ENCODE peak calls at places on chromosomes 12 and 14, in nine cellular contexts. One of them, this sample, is unnamed.

GRCh38 chr12:127245437-127245836 is 1021.5 kb upstream of the TMEM132C start:
- DNase-seq in omental fat pad: no peak
- DNase-seq in foreskin fibroblast: peak; percentile 87
- DNase-seq in posterior vena cava: no peak
- DNase-seq in fibroblast of mammary gland: peak; percentile 87
- DNase-seq in IMR-90: peak; percentile 59
- DNase-seq in stimulated activated CD8-positive, alpha-beta memory T cell treated with anti-CD3 and anti-CD28 coated beads, Interleukin-12 subunit alpha, Interleukin-12 subunit beta, amount 100 ng/mL, for 4 hours: no peak
- DNase-seq in LHCN-M2: peak; percentile 76
- DNase-seq in left ventricle myocardium inferior: no peak
- DNase-seq in this sample: no peak

GRCh38 chr12:58500399-58500798 is 419.9 kb downstream of the LRIG3 start:
- DNase-seq in omental fat pad: no peak
- DNase-seq in foreskin fibroblast: no peak
- DNase-seq in posterior vena cava: no peak
- DNase-seq in fibroblast of mammary gland: peak; percentile 45
- DNase-seq in IMR-90: peak; percentile 61
- DNase-seq in stimulated activated CD8-positive, alpha-beta memory T cell treated with anti-CD3 and anti-CD28 coated beads, Interleukin-12 subunit alpha, Interleukin-12 subunit beta, amount 100 ng/mL, for 4 hours: no peak
- DNase-seq in LHCN-M2: no peak
- DNase-seq in left ventricle myocardium inferior: no peak
- DNase-seq in this sample: no peak

GRCh38 chr12:108657130-108657745 is 23.5 kb upstream of the SELPLG start:
- DNase-seq in omental fat pad: no peak
- DNase-seq in foreskin fibroblast: no peak
- DNase-seq in posterior vena cava: no peak
- DNase-seq in fibroblast of mammary gland: no peak
- DNase-seq in IMR-90: no peak
- DNase-seq in stimulated activated CD8-positive, alpha-beta memory T cell treated with anti-CD3 and anti-CD28 coated beads, Interleukin-12 subunit alpha, Interleukin-12 subunit beta, amount 100 ng/mL, for 4 hours: no peak
- DNase-seq in LHCN-M2: no peak
- DNase-seq in left ventricle myocardium inferior: no peak
- DNase-seq in this sample: no peak

GRCh38 chr12:82124711-82125110 is 233.5 kb downstream of the CCDC59 start:
- DNase-seq in omental fat pad: no peak
- DNase-seq in foreskin fibroblast: peak; percentile 0
- DNase-seq in posterior vena cava: no peak
- DNase-seq in fibroblast of mammary gland: peak; percentile 74
- DNase-seq in IMR-90: no peak
- DNase-seq in stimulated activated CD8-positive, alpha-beta memory T cell treated with anti-CD3 and anti-CD28 coated beads, Interleukin-12 subunit alpha, Interleukin-12 subunit beta, amount 100 ng/mL, for 4 hours: no peak
- DNase-seq in LHCN-M2: peak; percentile 2
- DNase-seq in left ventricle myocardium inferior: no peak
- DNase-seq in this sample: no peak

GRCh38 chr12:48022676-48023385 is 18.6 kb upstream of the COL2A1 start:
- DNase-seq in omental fat pad: no peak
- DNase-seq in foreskin fibroblast: no peak
- DNase-seq in posterior vena cava: no peak
- DNase-seq in fibroblast of mammary gland: no peak
- DNase-seq in IMR-90: no peak
- DNase-seq in stimulated activated CD8-positive, alpha-beta memory T cell treated with anti-CD3 and anti-CD28 coated beads, Interleukin-12 subunit alpha, Interleukin-12 subunit beta, amount 100 ng/mL, for 4 hours: no peak
- DNase-seq in LHCN-M2: no peak
- DNase-seq in left ventricle myocardium inferior: no peak
- DNase-seq in this sample: no peak

GRCh38 chr14:33282811-33283210 is 344.1 kb downstream of the NPAS3 start:
- DNase-seq in omental fat pad: no peak
- DNase-seq in foreskin fibroblast: no peak
- DNase-seq in posterior vena cava: no peak
- DNase-seq in fibroblast of mammary gland: peak; percentile 41
- DNase-seq in IMR-90: no peak
- DNase-seq in stimulated activated CD8-positive, alpha-beta memory T cell treated with anti-CD3 and anti-CD28 coated beads, Interleukin-12 subunit alpha, Interleukin-12 subunit beta, amount 100 ng/mL, for 4 hours: no peak
- DNase-seq in LHCN-M2: no peak
- DNase-seq in left ventricle myocardium inferior: no peak
- DNase-seq in this sample: no peak

GRCh38 chr12:108302034-108302433 is 37.1 kb downstream of the CMKLR1 start:
- DNase-seq in omental fat pad: no peak
- DNase-seq in foreskin fibroblast: no peak
- DNase-seq in posterior vena cava: peak; percentile 34
- DNase-seq in fibroblast of mammary gland: no peak
- DNase-seq in IMR-90: no peak
- DNase-seq in stimulated activated CD8-positive, alpha-beta memory T cell treated with anti-CD3 and anti-CD28 coated beads, Interleukin-12 subunit alpha, Interleukin-12 subunit beta, amount 100 ng/mL, for 4 hours: no peak
- DNase-seq in LHCN-M2: no peak
- DNase-seq in left ventricle myocardium inferior: no peak
- DNase-seq in this sample: no peak

GRCh38 chr12:53005215-53005985 is 856 bp upstream of the EIF4B start:
- DNase-seq in omental fat pad: no peak
- DNase-seq in foreskin fibroblast: no peak
- DNase-seq in posterior vena cava: peak; percentile 80
- DNase-seq in fibroblast of mammary gland: no peak
- DNase-seq in IMR-90: no peak
- DNase-seq in stimulated activated CD8-positive, alpha-beta memory T cell treated with anti-CD3 and anti-CD28 coated beads, Interleukin-12 subunit alpha, Interleukin-12 subunit beta, amount 100 ng/mL, for 4 hours: no peak
- DNase-seq in LHCN-M2: no peak
- DNase-seq in left ventricle myocardium inferior: peak; percentile 16
- DNase-seq in this sample: no peak

GRCh38 chr12:53380797-53381738 is 1.1 kb downstream of the SP1 start:
- DNase-seq in omental fat pad: no peak
- DNase-seq in foreskin fibroblast: peak; percentile 45
- DNase-seq in posterior vena cava: no peak
- DNase-seq in fibroblast of mammary gland: peak; percentile 71
- DNase-seq in IMR-90: peak; percentile 57
- DNase-seq in stimulated activated CD8-positive, alpha-beta memory T cell treated with anti-CD3 and anti-CD28 coated beads, Interleukin-12 subunit alpha, Interleukin-12 subunit beta, amount 100 ng/mL, for 4 hours: no peak
- DNase-seq in LHCN-M2: peak; percentile 48
- DNase-seq in left ventricle myocardium inferior: no peak
- DNase-seq in this sample: no peak

GRCh38 chr12:122137681-122138080 is 36.3 kb downstream of the IL31 start:
- DNase-seq in omental fat pad: no peak
- DNase-seq in foreskin fibroblast: no peak
- DNase-seq in posterior vena cava: no peak
- DNase-seq in fibroblast of mammary gland: no peak
- DNase-seq in IMR-90: no peak
- DNase-seq in stimulated activated CD8-positive, alpha-beta memory T cell treated with anti-CD3 and anti-CD28 coated beads, Interleukin-12 subunit alpha, Interleukin-12 subunit beta, amount 100 ng/mL, for 4 hours: no peak
- DNase-seq in LHCN-M2: no peak
- DNase-seq in left ventricle myocardium inferior: no peak
- DNase-seq in this sample: no peak

GRCh38 chr12:125243811-125244210 is 178.6 kb downstream of the AACS start:
- DNase-seq in omental fat pad: no peak
- DNase-seq in foreskin fibroblast: no peak
- DNase-seq in posterior vena cava: no peak
- DNase-seq in fibroblast of mammary gland: no peak
- DNase-seq in IMR-90: no peak
- DNase-seq in stimulated activated CD8-positive, alpha-beta memory T cell treated with anti-CD3 and anti-CD28 coated beads, Interleukin-12 subunit alpha, Interleukin-12 subunit beta, amount 100 ng/mL, for 4 hours: no peak
- DNase-seq in LHCN-M2: no peak
- DNase-seq in left ventricle myocardium inferior: no peak
- DNase-seq in this sample: no peak

GRCh38 chr12:101875112-101875961 is 2.0 kb upstream of the DRAM1 start:
- DNase-seq in omental fat pad: no peak
- DNase-seq in foreskin fibroblast: no peak
- DNase-seq in posterior vena cava: no peak
- DNase-seq in fibroblast of mammary gland: no peak
- DNase-seq in IMR-90: peak; percentile 42
- DNase-seq in stimulated activated CD8-positive, alpha-beta memory T cell treated with anti-CD3 and anti-CD28 coated beads, Interleukin-12 subunit alpha, Interleukin-12 subunit beta, amount 100 ng/mL, for 4 hours: no peak
- DNase-seq in LHCN-M2: peak; percentile 26
- DNase-seq in left ventricle myocardium inferior: no peak
- DNase-seq in this sample: no peak

GRCh38 chr14:86858591-86858990 is 1134.4 kb downstream of the GALC start:
- DNase-seq in omental fat pad: no peak
- DNase-seq in foreskin fibroblast: no peak
- DNase-seq in posterior vena cava: no peak
- DNase-seq in fibroblast of mammary gland: no peak
- DNase-seq in IMR-90: no peak
- DNase-seq in stimulated activated CD8-positive, alpha-beta memory T cell treated with anti-CD3 and anti-CD28 coated beads, Interleukin-12 subunit alpha, Interleukin-12 subunit beta, amount 100 ng/mL, for 4 hours: no peak
- DNase-seq in LHCN-M2: no peak
- DNase-seq in left ventricle myocardium inferior: no peak
- DNase-seq in this sample: no peak

GRCh38 chr14:100538566-100539318 is 48.5 kb downstream of the BEGAIN start:
- DNase-seq in omental fat pad: no peak
- DNase-seq in foreskin fibroblast: no peak
- DNase-seq in posterior vena cava: peak; percentile 81
- DNase-seq in fibroblast of mammary gland: no peak
- DNase-seq in IMR-90: no peak
- DNase-seq in stimulated activated CD8-positive, alpha-beta memory T cell treated with anti-CD3 and anti-CD28 coated beads, Interleukin-12 subunit alpha, Interleukin-12 subunit beta, amount 100 ng/mL, for 4 hours: no peak
- DNase-seq in LHCN-M2: no peak
- DNase-seq in left ventricle myocardium inferior: peak; percentile 10
- DNase-seq in this sample: no peak

GRCh38 chr14:50333010-50333409 is 20.9 kb downstream of the DMAC2L start:
- DNase-seq in omental fat pad: no peak
- DNase-seq in foreskin fibroblast: peak; percentile 79
- DNase-seq in posterior vena cava: no peak
- DNase-seq in fibroblast of mammary gland: peak; percentile 95
- DNase-seq in IMR-90: peak; percentile 86
- DNase-seq in stimulated activated CD8-positive, alpha-beta memory T cell treated with anti-CD3 and anti-CD28 coated beads, Interleukin-12 subunit alpha, Interleukin-12 subunit beta, amount 100 ng/mL, for 4 hours: no peak
- DNase-seq in LHCN-M2: peak; percentile 81
- DNase-seq in left ventricle myocardium inferior: peak; percentile 48
- DNase-seq in this sample: no peak